ENCODE peak calls at places on chromosomes 7 and 10, in seven cellular contexts. W is upper lobe of left lung, T is HCT116, S is sigmoid colon, U is adrenal gland, G is spleen, M is heart left ventricle. I is an unnamed sample. For H3K4me1, the result is how much of the 10 kb centered on the place peaks cover.

GRCh38 chr10:20954519-20954918 is 57.4 kb upstream of the NEBL start:
- DNase-seq in W (no peak), T (no peak), S (no peak), U (no peak), G (no peak), M (no peak), I (no peak)

GRCh38 chr7:131034166-131034881 is 293.4 kb upstream of the MKLN1 start:
- DNase-seq in W (no peak), T (no peak), S (no peak), U (peak), G (no peak), M (no peak), I (no peak)

GRCh38 chr10:70445718-70446485 is 4.4 kb upstream of the NODAL start:
- DNase-seq in W (no peak), T (no peak), S (peak), U (no peak), G (no peak), M (no peak), I (no peak)

GRCh38 chr7:64807731-64808365 is 13.6 kb downstream of the ZNF138 start:
- DNase-seq in W (no peak), T (no peak), S (no peak), U (no peak), G (no peak), M (no peak), I (no peak)

GRCh38 chr7:64558323-64558705 is 4.6 kb downstream of the ZNF680 start:
- DNase-seq in W (no peak), T (no peak), S (no peak), U (no peak), G (no peak), M (no peak), I (no peak)

GRCh38 chr7:3911685-3912084 is 610.6 kb downstream of the SDK1 start:
- DNase-seq in W (no peak), T (no peak), S (no peak), U (no peak), G (no peak), M (no peak), I (no peak)

GRCh38 chr10:34988397-34989067 is 101.6 kb downstream of the CUL2 start:
- DNase-seq in W (no peak), T (no peak), S (no peak), U (no peak), G (no peak), M (no peak), I (no peak)

GRCh38 chr7:36758879-36759278 is 34.6 kb upstream of the AOAH start:
- DNase-seq in W (no peak), T (no peak), S (no peak), U (no peak), G (no peak), M (no peak), I (no peak)

GRCh38 chr7:113100091-113100723 is 13.6 kb upstream of the GPR85 start:
- DNase-seq in W (no peak), T (no peak), S (peak), U (peak), G (no peak), M (peak), I (no peak)

GRCh38 chr10:60427709-60428386 is 38.2 kb upstream of the ANK3 start:
- DNase-seq in W (no peak), T (no peak), S (no peak), U (no peak), G (no peak), M (no peak), I (no peak)

GRCh38 chr7:154994996-154995395 is 7.9 kb downstream of the PAXIP1 start:
- DNase-seq in W (no peak), T (no peak), S (no peak), U (no peak), G (no peak), M (no peak), I (no peak)

GRCh38 chr7:128168667-128169210 is 72.3 kb upstream of the LEP start:
- DNase-seq in W (no peak), T (no peak), S (no peak), U (peak), G (no peak), M (peak), I (no peak)

GRCh38 chr10:113060221-113061053 is 110.4 kb downstream of the TCF7L2 start:
- DNase-seq in W (peak), T (no peak), S (peak), U (no peak), G (no peak), M (peak), I (peak)
- H3K4me1 ChIP-seq in W (half or more), T (half or more), S (half or more), U (under half), G (half or more), M (half or more), I (under half)

GRCh38 chr7:98956469-98956868 is 78.1 kb downstream of the TRRAP start:
- DNase-seq in W (no peak), T (no peak), S (no peak), U (no peak), G (no peak), M (no peak), I (peak)
- TF ChIP-seq POLR2A in W (no peak), T (no peak), S (no peak), U (no peak), G (no peak), M (no peak), I (no peak)

GRCh38 chr10:44089671-44090070 is 295.2 kb downstream of the CXCL12 start:
- DNase-seq in W (no peak), T (no peak), S (no peak), U (no peak), G (no peak), M (no peak), I (no peak)
- H3K4me1 ChIP-seq in W (under half), T (under half), S (under half), U (under half), G (under half), M (under half), I (under half)

GRCh38 chr7:30912454-30912985 is 867 bp downstream of the AQP1 start:
- DNase-seq in W (no peak), T (no peak), S (no peak), U (no peak), G (no peak), M (no peak), I (no peak)

GRCh38 chr7:30911561-30911969 is at the start of gene AQP1:
- DNase-seq in W (peak), T (no peak), S (peak), U (no peak), G (no peak), M (peak), I (no peak)

GRCh38 chr7:30912021-30912420 is 368 bp downstream of the AQP1 start:
- DNase-seq in W (no peak), T (no peak), S (no peak), U (no peak), G (no peak), M (no peak), I (no peak)

GRCh38 chr7:30913821-30914515 is 2.3 kb downstream of the AQP1 start:
- DNase-seq in W (no peak), T (no peak), S (no peak), U (no peak), G (no peak), M (no peak), I (no peak)

GRCh38 chr7:30912986-30913671 is 1.5 kb downstream of the AQP1 start:
- DNase-seq in W (no peak), T (no peak), S (no peak), U (no peak), G (no peak), M (no peak), I (no peak)
- TF ChIP-seq POLR2A in W (no peak), T (no peak), S (no peak), U (no peak), G (no peak), M (no peak), I (no peak)

DNA sequence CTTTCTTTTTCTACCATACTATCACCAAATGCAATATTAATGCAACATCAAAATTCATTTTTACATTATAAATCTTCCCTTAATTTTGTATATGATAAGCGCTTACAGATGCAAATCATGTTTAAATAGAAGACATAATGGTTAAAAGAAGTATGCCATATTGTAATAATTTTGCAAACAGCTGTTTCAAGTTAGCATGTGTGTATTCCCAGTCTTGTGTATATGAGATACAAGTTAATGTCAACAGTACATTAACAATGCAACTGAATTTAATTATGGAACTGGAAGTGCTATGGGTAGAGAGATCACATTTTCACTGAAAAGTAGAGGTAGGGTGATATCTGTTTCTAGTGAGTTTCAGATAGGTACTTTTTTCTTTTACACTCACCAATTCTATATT is 24.5 kb upstream of the WNT16 start:
- DNase-seq in W (no peak), T (no peak), S (no peak), U (no peak), G (no peak), M (no peak), I (no peak)
- H3K4me1 ChIP-seq in W (under half), T (half or more), S (under half), U (under half), G (under half), M (under half), I (under half)

GRCh38 chr7:45721949-45722598 is 147.9 kb downstream of the ADCY1 start:
- DNase-seq in W (no peak), T (no peak), S (no peak), U (peak), G (peak), M (no peak), I (no peak)
- TF ChIP-seq POLR2A in W (no peak), T (no peak), S (no peak), U (no peak), G (no peak), M (no peak), I (no peak)